ENCODE peak calls at places on chromosome 21, in ten cellular contexts. T, N, R, P, H, A, Q, I, C and D are unnamed samples.

GRCh38 chr21:28215214-28215954 is 777.3 kb downstream of the LTN1 start:
- DNase-seq in T (no peak), N (no peak), R (no peak), P (no peak), H (no peak), A (no peak), Q (no peak), I (no peak), C (no peak), D (no peak)

GRCh38 chr21:25563399-25564116 is 43.7 kb downstream of the MRPL39 start:
- DNase-seq in T (no peak), N (peak), R (no peak), P (no peak), H (no peak), A (no peak), Q (no peak), I (no peak), C (no peak), D (no peak)

GRCh38 chr21:43361493-43362296 is 65.2 kb downstream of the SIK1 start:
- DNase-seq in T (no peak), N (peak), R (no peak), P (peak), H (no peak), A (no peak), Q (peak), I (no peak), C (no peak), D (no peak)

GRCh38 chr21:28963831-28964230 is 28.8 kb downstream of the LTN1 start:
- DNase-seq in T (no peak), N (no peak), R (no peak), P (no peak), H (no peak), A (no peak), Q (no peak), I (no peak), C (no peak), D (no peak)

GRCh38 chr21:42269382-42269781 is 45.8 kb downstream of the TFF3 start:
- DNase-seq in T (no peak), N (no peak), R (no peak), P (no peak), H (no peak), A (no peak), Q (no peak), I (no peak), C (no peak), D (no peak)

GRCh38 chr21:42309753-42310213 is 5.4 kb downstream of the TFF3 start:
- DNase-seq in T (peak), N (peak), R (no peak), P (peak), H (peak), A (peak), Q (peak), I (peak), C (peak), D (no peak)

GRCh38 chr21:37677006-37677405 is 239.3 kb downstream of the KCNJ6 start:
- DNase-seq in T (no peak), N (no peak), R (no peak), P (no peak), H (no peak), A (no peak), Q (no peak), I (no peak), C (no peak), D (no peak)

GRCh38 chr21:26570203-26570602 is 2.9 kb downstream of the CYYR1 start:
- DNase-seq in T (no peak), N (no peak), R (no peak), P (no peak), H (no peak), A (no peak), Q (no peak), I (no peak), C (no peak), D (no peak)

GRCh38 chr21:30306821-30307330 is 13.2 kb downstream of the KRTAP26-1 start:
- DNase-seq in T (no peak), N (no peak), R (no peak), P (no peak), H (no peak), A (peak), Q (no peak), I (no peak), C (peak), D (no peak)

GRCh38 chr21:26972131-26972707 is 5.3 kb upstream of the ADAMTS5 start:
- DNase-seq in T (no peak), N (no peak), R (no peak), P (no peak), H (no peak), A (no peak), Q (no peak), I (no peak), C (no peak), D (no peak)

GRCh38 chr21:38861989-38862683 is 56.4 kb downstream of the ETS2 start:
- DNase-seq in T (no peak), N (no peak), R (no peak), P (no peak), H (no peak), A (no peak), Q (no peak), I (no peak), C (no peak), D (no peak)

GRCh38 chr21:42405064-42406059 is 1.7 kb downstream of the UBASH3A start:
- DNase-seq in T (no peak), N (peak), R (no peak), P (peak), H (no peak), A (no peak), Q (peak), I (no peak), C (no peak), D (no peak)

GRCh38 chr21:35933466-35933865 is 126.9 kb downstream of the SETD4 start:
- DNase-seq in T (peak), N (peak), R (peak), P (peak), H (no peak), A (no peak), Q (no peak), I (no peak), C (no peak), D (peak)

GRCh38 chr21:35927262-35927661 is 133.1 kb downstream of the SETD4 start:
- DNase-seq in T (no peak), N (no peak), R (no peak), P (no peak), H (no peak), A (no peak), Q (no peak), I (no peak), C (no peak), D (peak)

DNA sequence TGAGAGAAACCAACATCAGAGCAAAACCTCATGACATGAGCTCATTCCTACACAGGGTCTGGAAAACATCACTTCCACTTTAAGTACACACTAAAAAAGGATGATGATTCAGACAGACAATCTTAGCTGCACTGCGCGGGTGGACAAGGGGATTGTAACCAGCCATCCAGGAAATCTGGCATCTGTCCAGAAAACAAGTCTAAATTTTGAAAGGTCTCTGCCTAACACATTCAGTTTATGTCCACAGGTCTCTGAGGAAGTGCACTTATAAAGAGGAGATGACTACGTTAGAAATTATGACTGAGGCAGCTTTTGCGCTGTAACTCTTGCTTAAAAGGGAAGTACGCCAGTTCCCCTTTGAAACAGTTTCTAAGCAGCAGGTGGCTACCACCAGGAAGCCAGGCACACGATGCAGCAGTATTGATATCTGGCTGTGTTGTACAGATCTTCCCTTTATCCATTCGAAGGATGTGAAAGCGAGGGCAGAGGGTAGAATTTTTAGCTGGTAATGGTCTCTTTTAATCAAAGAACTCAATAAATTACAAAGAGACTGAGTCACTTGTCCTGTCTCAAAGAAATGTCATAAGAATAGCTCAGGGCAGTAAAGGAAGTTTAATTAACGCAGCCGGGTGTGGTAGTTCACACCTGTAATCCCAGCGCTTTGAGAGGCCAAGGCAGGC is 128.0 kb downstream of the SETD4 start:
- DNase-seq in T (peak), N (peak), R (no peak), P (peak), H (no peak), A (no peak), Q (no peak), I (no peak), C (no peak), D (peak)
- TF ChIP-seq EP300 in T (no peak), N (no peak), R (peak), P (peak), H (no peak), A (no peak), Q (no peak), I (no peak), C (peak), D (no peak)

GRCh38 chr21:46061950-46062349 is 36.0 kb upstream of the COL6A2 start:
- DNase-seq in T (peak), N (no peak), R (no peak), P (peak), H (no peak), A (no peak), Q (no peak), I (no peak), C (no peak), D (no peak)
- H3K27ac ChIP-seq in T (no peak), N (peak), R (peak), P (peak), H (no peak), A (peak), Q (no peak), I (no peak), C (no peak), D (peak)

GRCh38 chr21:45356653-45357435 is 48.1 kb upstream of the COL18A1 start:
- DNase-seq in T (no peak), N (no peak), R (no peak), P (no peak), H (no peak), A (no peak), Q (no peak), I (no peak), C (no peak), D (no peak)

GRCh38 chr21:45358261-45358670 is 46.7 kb upstream of the COL18A1 start:
- DNase-seq in T (no peak), N (no peak), R (no peak), P (no peak), H (no peak), A (no peak), Q (peak), I (no peak), C (no peak), D (no peak)

GRCh38 chr21:45356251-45356650 is 48.7 kb upstream of the COL18A1 start:
- DNase-seq in T (no peak), N (no peak), R (no peak), P (no peak), H (no peak), A (no peak), Q (no peak), I (no peak), C (no peak), D (no peak)

GRCh38 chr21:45358711-45359310 is 46.2 kb upstream of the COL18A1 start:
- DNase-seq in T (no peak), N (no peak), R (no peak), P (no peak), H (no peak), A (no peak), Q (peak), I (no peak), C (no peak), D (no peak)

GRCh38 chr21:45357436-45358260 is 47.3 kb upstream of the COL18A1 start:
- DNase-seq in T (peak), N (peak), R (no peak), P (peak), H (no peak), A (peak), Q (peak), I (no peak), C (no peak), D (no peak)
- TF ChIP-seq CTCF in T (peak), N (no peak), R (no peak), P (no peak), H (no peak), A (no peak), Q (no peak), I (peak), C (peak), D (no peak)

DNA sequence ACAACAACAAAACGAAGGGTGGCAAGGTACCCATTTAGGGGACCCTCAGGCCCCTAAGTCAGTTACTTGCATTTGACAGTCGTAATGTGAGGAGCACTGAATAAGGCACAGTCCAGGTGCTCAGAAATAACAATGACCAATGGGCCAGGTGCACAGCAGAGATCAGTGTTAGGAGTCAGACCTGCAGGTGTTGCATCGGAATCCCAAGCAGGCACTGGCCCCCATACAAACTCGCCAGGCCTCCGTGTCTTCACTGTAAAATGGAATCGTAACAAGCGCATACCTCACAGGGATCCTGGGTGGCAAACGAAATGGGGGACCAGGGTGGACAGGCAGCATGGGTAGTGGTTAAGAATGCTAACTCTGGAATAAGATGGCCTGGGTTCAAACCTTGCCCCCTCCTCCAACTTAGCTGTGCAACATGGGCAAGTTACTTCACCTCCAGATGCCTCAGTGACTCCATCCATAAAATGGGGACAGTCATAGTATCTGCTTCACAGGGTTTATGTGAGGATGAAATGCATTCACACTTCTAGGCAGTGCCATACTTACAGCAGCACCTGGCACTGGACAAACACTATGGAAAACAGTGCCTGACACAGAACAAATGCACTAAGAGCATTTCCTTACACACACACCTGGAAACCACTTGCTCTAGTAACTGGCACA is 20.2 kb downstream of the RCAN1 start:
- DNase-seq in T (no peak), N (no peak), R (no peak), P (no peak), H (no peak), A (no peak), Q (no peak), I (peak), C (no peak), D (peak)
- TF ChIP-seq EP300 in T (no peak), N (no peak), R (no peak), P (no peak), H (no peak), A (no peak), Q (no peak), I (no peak), C (no peak), D (no peak)

GRCh38 chr21:33355996-33356395 is 31.2 kb downstream of the IFNAR1 start:
- DNase-seq in T (no peak), N (no peak), R (no peak), P (no peak), H (no peak), A (no peak), Q (no peak), I (no peak), C (no peak), D (no peak)
- H3K27ac ChIP-seq in T (no peak), N (no peak), R (no peak), P (no peak), H (no peak), A (peak), Q (no peak), I (no peak), C (no peak), D (no peak)

GRCh38 chr21:21324297-21324696 is 326.1 kb downstream of the NCAM2 start:
- DNase-seq in T (no peak), N (no peak), R (no peak), P (no peak), H (no peak), A (no peak), Q (no peak), I (no peak), C (no peak), D (no peak)
- TF ChIP-seq CTCF in T (no peak), N (no peak), R (no peak), P (no peak), H (no peak), A (no peak), Q (no peak), I (peak), C (no peak), D (no peak)